ENCODE peak calls at places on chromosomes 2 and 18, in nine cellular contexts. Y is AG09309; B is fibroblast of lung; Z is T follicular helper cell; V is Karpas-422; E is hypothalamus; W is left ventricle myocardium inferior; D is NCI-H1930; G is stimulated activated CD4-positive, alpha-beta T cell treated with anti-CD3 and anti-CD28 coated beads, Interleukin-15, amount 100 ng/mL, for 24 hours. L is an unnamed sample.

GRCh38 chr2:26299488-26300092 is 46.4 kb upstream of the SELENOI start:
- DNase-seq in Y (no peak), B (peak; percentile 83), Z (no peak), V (no peak), E (no peak), W (no peak), D (no peak), G (peak; percentile 37), L (no peak)

GRCh38 chr18:49921278-49922037 is 108.1 kb upstream of the ACAA2 start:
- DNase-seq in Y (no peak), B (no peak), Z (no peak), V (no peak), E (no peak), W (no peak), D (no peak), G (no peak), L (no peak)

GRCh38 chr2:177396630-177397460 is 4.3 kb downstream of the AGPS start:
- DNase-seq in Y (no peak), B (peak; percentile 74), Z (no peak), V (no peak), E (no peak), W (no peak), D (no peak), G (no peak), L (no peak)

GRCh38 chr2:236352761-236353593 is 88.8 kb upstream of the ASB18 start:
- DNase-seq in Y (peak; percentile 5), B (peak; percentile 49), Z (no peak), V (peak; percentile 83), E (no peak), W (no peak), D (no peak), G (peak; percentile 32), L (no peak)

GRCh38 chr18:37453754-37454153 is 111.8 kb downstream of the CELF4 start:
- DNase-seq in Y (no peak), B (peak; percentile 20), Z (no peak), V (no peak), E (no peak), W (no peak), D (no peak), G (no peak), L (no peak)

GRCh38 chr2:215664847-215665525 is 229.1 kb upstream of the FN1 start:
- DNase-seq in Y (peak; percentile 84), B (peak; percentile 91), Z (no peak), V (no peak), E (no peak), W (no peak), D (no peak), G (peak; percentile 13), L (no peak)

GRCh38 chr2:12048551-12048950 is 302.1 kb downstream of the LPIN1 start:
- DNase-seq in Y (no peak), B (no peak), Z (no peak), V (peak; percentile 89), E (no peak), W (no peak), D (no peak), G (no peak), L (no peak)

GRCh38 chr2:148301362-148301761 is 280.5 kb downstream of the MBD5 start:
- DNase-seq in Y (no peak), B (no peak), Z (no peak), V (peak; percentile 17), E (no peak), W (no peak), D (no peak), G (no peak), L (no peak)

GRCh38 chr2:239960929-239961661 is 64.0 kb downstream of the NDUFA10 start:
- DNase-seq in Y (no peak), B (no peak), Z (no peak), V (no peak), E (no peak), W (no peak), D (no peak), G (no peak), L (no peak)

GRCh38 chr2:23270810-23271209 is 114.2 kb upstream of the KLHL29 start:
- DNase-seq in Y (no peak), B (no peak), Z (no peak), V (no peak), E (no peak), W (no peak), D (no peak), G (no peak), L (no peak)

GRCh38 chr2:36373149-36373880 is 17.7 kb downstream of the CRIM1 start:
- DNase-seq in Y (no peak), B (peak; percentile 87), Z (no peak), V (no peak), E (no peak), W (no peak), D (no peak), G (no peak), L (no peak)

GRCh38 chr18:10035306-10035991 is 121.6 kb downstream of the VAPA start:
- DNase-seq in Y (no peak), B (no peak), Z (no peak), V (no peak), E (no peak), W (no peak), D (no peak), G (no peak), L (no peak)

GRCh38 chr18:56196495-56197225 is 441.7 kb downstream of the TXNL1 start:
- DNase-seq in Y (no peak), B (no peak), Z (no peak), V (no peak), E (no peak), W (no peak), D (no peak), G (no peak), L (no peak)

GRCh38 chr2:224405841-224406370 is 4.0 kb upstream of the FAM124B start:
- DNase-seq in Y (no peak), B (no peak), Z (no peak), V (no peak), E (no peak), W (no peak), D (no peak), G (no peak), L (no peak)

L was measured in effector CD8-positive, alpha-beta T cell.